ENCODE peak calls at places on chromosomes 2 and 18, in six cellular contexts. A, B, J, H, V and R are unnamed samples.

GRCh38 chr2:109331864-109332848 is 203.2 kb downstream of the SH3RF3 start:
- DNase-seq in A (no peak), B (peak), J (peak), H (peak), V (peak), R (peak)

GRCh38 chr2:32357545-32358482 is 991 bp downstream of the BIRC6 start:
- DNase-seq in A (peak), B (no peak), J (peak), H (peak), V (peak), R (peak)

GRCh38 chr2:74037379-74037860 is 52.7 kb downstream of the TET3 start:
- DNase-seq in A (peak), B (no peak), J (no peak), H (no peak), V (no peak), R (no peak)

GRCh38 chr18:58336605-58337004 is 292.3 kb downstream of the ALPK2 start:
- DNase-seq in A (no peak), B (no peak), J (no peak), H (no peak), V (no peak), R (peak)

GRCh38 chr2:33477473-33478468 is 1.3 kb downstream of the RASGRP3 start:
- DNase-seq in A (peak), B (no peak), J (peak), H (peak), V (no peak), R (no peak)

GRCh38 chr18:63982361-63982760 is 12.5 kb downstream of the SERPINB8 start:
- DNase-seq in A (no peak), B (no peak), J (no peak), H (no peak), V (no peak), R (no peak)

GRCh38 chr2:98577313-98577712 is 31.0 kb downstream of the COA5 start:
- DNase-seq in A (no peak), B (no peak), J (no peak), H (no peak), V (no peak), R (no peak)

GRCh38 chr2:172865422-172865821 is 129.8 kb downstream of the RAPGEF4 start:
- DNase-seq in A (no peak), B (no peak), J (peak), H (no peak), V (no peak), R (peak)

GRCh38 chr2:152336103-152336853 is 1.3 kb downstream of the FMNL2 start:
- DNase-seq in A (no peak), B (peak), J (peak), H (peak), V (no peak), R (peak)

GRCh38 chr18:46497129-46497528 is 159.9 kb downstream of the LOXHD1 start:
- DNase-seq in A (peak), B (no peak), J (peak), H (no peak), V (no peak), R (peak)

GRCh38 chr18:50880108-50880465 is 1.2 kb downstream of the ME2 start:
- DNase-seq in A (no peak), B (no peak), J (no peak), H (no peak), V (no peak), R (no peak)

GRCh38 chr2:101168647-101169046 is 17.5 kb upstream of the TBC1D8 start:
- DNase-seq in A (no peak), B (no peak), J (no peak), H (no peak), V (no peak), R (no peak)

GRCh38 chr18:27839141-27839540 is 337.8 kb downstream of the CDH2 start:
- DNase-seq in A (no peak), B (peak), J (no peak), H (no peak), V (no peak), R (peak)

GRCh38 chr18:63037491-63037890 is 282.1 kb downstream of the BCL2 start:
- DNase-seq in A (no peak), B (no peak), J (no peak), H (no peak), V (no peak), R (no peak)

GRCh38 chr2:120956486-120957156 is 221.0 kb downstream of the GLI2 start:
- DNase-seq in A (no peak), B (no peak), J (no peak), H (no peak), V (no peak), R (no peak)

GRCh38 chr2:226887940-226888339 is 52.1 kb downstream of the RHBDD1 start:
- DNase-seq in A (no peak), B (no peak), J (no peak), H (no peak), V (no peak), R (peak)

GRCh38 chr2:166610180-166610919 is 116.3 kb upstream of the SCN7A start:
- DNase-seq in A (no peak), B (no peak), J (peak), H (peak), V (no peak), R (peak)

GRCh38 chr2:128319773-128320608 is 1.3 kb upstream of the HS6ST1 start:
- DNase-seq in A (peak), B (no peak), J (no peak), H (peak), V (no peak), R (no peak)

GRCh38 chr18:75880913-75881504 is 453.5 kb upstream of the SMIM21 start:
- DNase-seq in A (no peak), B (no peak), J (no peak), H (no peak), V (no peak), R (no peak)

GRCh38 chr18:3466051-3466450 is 16.1 kb downstream of the TGIF1 start:
- DNase-seq in A (no peak), B (no peak), J (no peak), H (no peak), V (no peak), R (peak)

GRCh38 chr18:63065172-63065571 is 254.4 kb downstream of the BCL2 start:
- DNase-seq in A (no peak), B (no peak), J (no peak), H (no peak), V (no peak), R (no peak)

GRCh38 chr18:78576967-78577366 is 402.7 kb upstream of the SALL3 start:
- DNase-seq in A (no peak), B (no peak), J (no peak), H (peak), V (no peak), R (no peak)

GRCh38 chr18:8824846-8825245 is 119.5 kb downstream of the MTCL1 start:
- DNase-seq in A (no peak), B (no peak), J (no peak), H (no peak), V (no peak), R (no peak)

GRCh38 chr2:189411860-189412259 is 29.4 kb upstream of the WDR75 start:
- DNase-seq in A (no peak), B (no peak), J (no peak), H (no peak), V (no peak), R (peak)

GRCh38 chr2:177165103-177165583 is 47.5 kb upstream of the HNRNPA3 start:
- DNase-seq in A (no peak), B (no peak), J (peak), H (no peak), V (no peak), R (peak)

GRCh38 chr2:163469561-163469962 is 266.2 kb downstream of the FIGN start:
- DNase-seq in A (no peak), B (no peak), J (no peak), H (no peak), V (no peak), R (no peak)

GRCh38 chr2:68318686-68319396 is 908 bp downstream of the CNRIP1 start:
- DNase-seq in A (no peak), B (no peak), J (no peak), H (no peak), V (no peak), R (no peak)

DNA sequence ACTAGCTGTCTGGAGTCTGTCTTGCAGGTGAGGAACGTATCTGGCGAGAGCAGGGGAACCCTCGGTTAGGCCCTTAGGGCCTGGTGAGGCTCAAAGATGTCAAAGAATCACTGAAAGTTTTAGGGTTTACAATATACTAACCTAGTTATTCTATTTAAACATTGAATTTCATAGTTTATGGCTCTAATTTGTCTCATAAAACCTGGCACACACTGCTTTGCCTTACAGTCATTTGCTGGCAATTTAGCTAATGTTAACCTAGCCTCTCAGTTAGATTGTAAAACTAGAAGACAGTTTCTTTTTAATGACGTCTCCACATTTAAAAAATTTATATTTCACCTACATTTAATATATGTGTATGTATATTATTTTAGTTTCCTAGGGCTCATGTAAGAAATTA is 89.6 kb upstream of the DOCK10 start:
- DNase-seq in A (no peak), B (no peak), J (no peak), H (no peak), V (no peak), R (no peak)
- TF ChIP-seq CTCF in A (no peak), B (no peak), J (no peak), H (no peak), V (no peak), R (no peak)

GRCh38 chr2:239994086-239994485 is 31.1 kb downstream of the NDUFA10 start:
- DNase-seq in A (no peak), B (no peak), J (no peak), H (no peak), V (no peak), R (no peak)

GRCh38 chr2:240000671-240001070 is 24.5 kb downstream of the NDUFA10 start:
- DNase-seq in A (no peak), B (no peak), J (no peak), H (no peak), V (no peak), R (no peak)

GRCh38 chr2:240002983-240003382 is 22.2 kb downstream of the NDUFA10 start:
- DNase-seq in A (no peak), B (no peak), J (no peak), H (no peak), V (no peak), R (no peak)

GRCh38 chr2:239993291-239993690 is 31.9 kb downstream of the NDUFA10 start:
- DNase-seq in A (no peak), B (no peak), J (no peak), H (no peak), V (no peak), R (no peak)

GRCh38 chr2:239998006-239998405 is 27.1 kb downstream of the NDUFA10 start:
- DNase-seq in A (no peak), B (no peak), J (no peak), H (no peak), V (no peak), R (no peak)
- H3K27ac ChIP-seq in A (no peak), B (no peak), J (no peak), H (no peak), V (no peak), R (no peak)

DNA sequence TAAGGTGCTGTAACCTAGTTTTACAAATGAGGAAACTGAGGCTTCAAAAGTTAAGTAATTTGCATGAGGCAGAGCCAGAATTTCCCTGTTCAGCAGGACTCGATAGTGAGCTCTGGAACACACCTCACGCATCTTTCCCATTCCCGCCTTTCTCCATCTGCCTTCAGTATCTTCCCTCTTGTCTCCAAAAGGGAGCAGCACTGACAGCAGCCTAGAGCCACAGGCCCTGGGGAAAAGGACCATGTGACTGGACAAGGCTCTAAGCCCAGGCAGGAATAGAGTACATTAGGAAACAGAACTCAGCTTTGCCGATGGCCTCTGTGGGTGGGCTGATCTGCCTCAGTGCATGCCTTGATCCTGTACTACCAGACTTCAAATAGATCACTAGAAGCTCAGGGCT is 21.5 kb downstream of the GPR155 start:
- DNase-seq in A (peak), B (no peak), J (no peak), H (no peak), V (no peak), R (no peak)
- TF ChIP-seq CTCF in A (peak), B (no peak), J (no peak), H (no peak), V (no peak), R (peak)

GRCh38 chr2:230410861-230411464 is 5.0 kb upstream of the SP100 start:
- DNase-seq in A (no peak), B (no peak), J (no peak), H (no peak), V (no peak), R (no peak)
- H3K27ac ChIP-seq in A (peak), B (peak), J (peak), H (peak), V (no peak), R (no peak)